ENCODE peak calls at places on chromosomes 5 and 9, in ten cellular contexts. One of them, this sample, is unnamed.

GRCh38 chr9:115002371-115003120 is 72.2 kb upstream of the TNFSF8 start:
- DNase-seq in cardiac fibroblast: no peak
- DNase-seq in effector memory CD8-positive, alpha-beta T cell: no peak
- DNase-seq in cardiac muscle cell: peak
- DNase-seq in NCI-H1092 treated with DMSO at 0.1 percent for 48 hours: no peak
- DNase-seq in NCI-H748 treated with DMSO at 0.1 percent for 48 hours: no peak
- DNase-seq in NCI-H1105 treated with DMSO at 0.1 percent for 48 hours: peak
- DNase-seq in neural progenitor cell: no peak
- DNase-seq in sigmoid colon: no peak
- DNase-seq in NCI-H2081: no peak
- DNase-seq in this sample: no peak

GRCh38 chr5:179801304-179802206 is 5.1 kb downstream of the MGAT4B start:
- DNase-seq in NCI-H748 treated with DMSO at 0.1 percent for 48 hours: no peak
- DNase-seq in NCI-H1105 treated with DMSO at 0.1 percent for 48 hours: no peak
- DNase-seq in neural progenitor cell: peak
- DNase-seq in cardiac muscle cell: peak
- DNase-seq in NCI-H2081: no peak
- DNase-seq in NCI-H1092 treated with DMSO at 0.1 percent for 48 hours: no peak
- DNase-seq in cardiac fibroblast: peak
- DNase-seq in effector memory CD8-positive, alpha-beta T cell: peak
- DNase-seq in sigmoid colon: peak
- DNase-seq in this sample: peak

GRCh38 chr9:88387733-88388202 is 476 bp upstream of the SPIN1 start:
- DNase-seq in NCI-H2081: no peak
- DNase-seq in cardiac fibroblast: peak
- DNase-seq in neural progenitor cell: no peak
- DNase-seq in NCI-H748 treated with DMSO at 0.1 percent for 48 hours: peak
- DNase-seq in effector memory CD8-positive, alpha-beta T cell: peak
- DNase-seq in NCI-H1092 treated with DMSO at 0.1 percent for 48 hours: peak
- DNase-seq in sigmoid colon: peak
- DNase-seq in NCI-H1105 treated with DMSO at 0.1 percent for 48 hours: no peak
- DNase-seq in cardiac muscle cell: peak
- DNase-seq in this sample: peak

GRCh38 chr9:134049772-134050588 is 17.8 kb downstream of the BRD3 start:
- DNase-seq in NCI-H748 treated with DMSO at 0.1 percent for 48 hours: no peak
- DNase-seq in NCI-H1105 treated with DMSO at 0.1 percent for 48 hours: no peak
- DNase-seq in cardiac fibroblast: no peak
- DNase-seq in effector memory CD8-positive, alpha-beta T cell: no peak
- DNase-seq in sigmoid colon: no peak
- DNase-seq in NCI-H2081: no peak
- DNase-seq in neural progenitor cell: no peak
- DNase-seq in cardiac muscle cell: no peak
- DNase-seq in NCI-H1092 treated with DMSO at 0.1 percent for 48 hours: no peak
- DNase-seq in this sample: no peak

GRCh38 chr9:84140535-84141101 is 160.0 kb downstream of the RMI1 start:
- DNase-seq in sigmoid colon: no peak
- DNase-seq in cardiac fibroblast: no peak
- DNase-seq in effector memory CD8-positive, alpha-beta T cell: no peak
- DNase-seq in cardiac muscle cell: peak
- DNase-seq in NCI-H2081: peak
- DNase-seq in neural progenitor cell: peak
- DNase-seq in NCI-H1092 treated with DMSO at 0.1 percent for 48 hours: peak
- DNase-seq in NCI-H748 treated with DMSO at 0.1 percent for 48 hours: peak
- DNase-seq in NCI-H1105 treated with DMSO at 0.1 percent for 48 hours: peak
- DNase-seq in this sample: no peak

GRCh38 chr9:133132174-133132573 is 11.1 kb upstream of the RALGDS start:
- DNase-seq in NCI-H2081: no peak
- DNase-seq in sigmoid colon: no peak
- DNase-seq in cardiac fibroblast: no peak
- DNase-seq in NCI-H1105 treated with DMSO at 0.1 percent for 48 hours: no peak
- DNase-seq in NCI-H748 treated with DMSO at 0.1 percent for 48 hours: no peak
- DNase-seq in effector memory CD8-positive, alpha-beta T cell: no peak
- DNase-seq in neural progenitor cell: no peak
- DNase-seq in cardiac muscle cell: no peak
- DNase-seq in NCI-H1092 treated with DMSO at 0.1 percent for 48 hours: peak
- DNase-seq in this sample: no peak

GRCh38 chr9:105447386-105447813 is 434 bp upstream of the FSD1L start:
- DNase-seq in cardiac muscle cell: no peak
- DNase-seq in effector memory CD8-positive, alpha-beta T cell: no peak
- DNase-seq in NCI-H2081: no peak
- DNase-seq in neural progenitor cell: no peak
- DNase-seq in sigmoid colon: no peak
- DNase-seq in NCI-H1092 treated with DMSO at 0.1 percent for 48 hours: no peak
- DNase-seq in NCI-H1105 treated with DMSO at 0.1 percent for 48 hours: no peak
- DNase-seq in NCI-H748 treated with DMSO at 0.1 percent for 48 hours: no peak
- DNase-seq in cardiac fibroblast: no peak
- DNase-seq in this sample: no peak

GRCh38 chr9:37004424-37004935 is 29.6 kb downstream of the PAX5 start:
- DNase-seq in sigmoid colon: no peak
- DNase-seq in NCI-H748 treated with DMSO at 0.1 percent for 48 hours: no peak
- DNase-seq in NCI-H2081: no peak
- DNase-seq in cardiac fibroblast: no peak
- DNase-seq in cardiac muscle cell: no peak
- DNase-seq in neural progenitor cell: no peak
- DNase-seq in NCI-H1105 treated with DMSO at 0.1 percent for 48 hours: no peak
- DNase-seq in NCI-H1092 treated with DMSO at 0.1 percent for 48 hours: no peak
- DNase-seq in effector memory CD8-positive, alpha-beta T cell: no peak
- DNase-seq in this sample: no peak

GRCh38 chr9:93665566-93666278 is 89.3 kb downstream of the PHF2 start:
- DNase-seq in NCI-H1092 treated with DMSO at 0.1 percent for 48 hours: no peak
- DNase-seq in cardiac fibroblast: no peak
- DNase-seq in NCI-H1105 treated with DMSO at 0.1 percent for 48 hours: no peak
- DNase-seq in neural progenitor cell: no peak
- DNase-seq in NCI-H2081: no peak
- DNase-seq in cardiac muscle cell: no peak
- DNase-seq in effector memory CD8-positive, alpha-beta T cell: no peak
- DNase-seq in sigmoid colon: peak
- DNase-seq in NCI-H748 treated with DMSO at 0.1 percent for 48 hours: no peak
- DNase-seq in this sample: no peak

GRCh38 chr9:96505316-96505991 is 55.5 kb downstream of the HABP4 start:
- DNase-seq in NCI-H748 treated with DMSO at 0.1 percent for 48 hours: no peak
- DNase-seq in NCI-H2081: no peak
- DNase-seq in NCI-H1092 treated with DMSO at 0.1 percent for 48 hours: no peak
- DNase-seq in neural progenitor cell: no peak
- DNase-seq in cardiac fibroblast: no peak
- DNase-seq in sigmoid colon: no peak
- DNase-seq in NCI-H1105 treated with DMSO at 0.1 percent for 48 hours: no peak
- DNase-seq in cardiac muscle cell: no peak
- DNase-seq in effector memory CD8-positive, alpha-beta T cell: no peak
- DNase-seq in this sample: no peak

GRCh38 chr5:32587067-32587551 is 1.8 kb downstream of the SUB1 start:
- DNase-seq in NCI-H1105 treated with DMSO at 0.1 percent for 48 hours: no peak
- DNase-seq in effector memory CD8-positive, alpha-beta T cell: no peak
- DNase-seq in neural progenitor cell: no peak
- DNase-seq in NCI-H2081: no peak
- DNase-seq in cardiac muscle cell: no peak
- DNase-seq in NCI-H1092 treated with DMSO at 0.1 percent for 48 hours: no peak
- DNase-seq in sigmoid colon: no peak
- DNase-seq in NCI-H748 treated with DMSO at 0.1 percent for 48 hours: no peak
- DNase-seq in cardiac fibroblast: no peak
- DNase-seq in this sample: no peak

GRCh38 chr5:142551242-142552067 is 134.4 kb downstream of the FGF1 start:
- DNase-seq in NCI-H748 treated with DMSO at 0.1 percent for 48 hours: peak
- DNase-seq in NCI-H1105 treated with DMSO at 0.1 percent for 48 hours: no peak
- DNase-seq in NCI-H1092 treated with DMSO at 0.1 percent for 48 hours: no peak
- DNase-seq in cardiac fibroblast: peak
- DNase-seq in effector memory CD8-positive, alpha-beta T cell: no peak
- DNase-seq in NCI-H2081: peak
- DNase-seq in sigmoid colon: peak
- DNase-seq in cardiac muscle cell: peak
- DNase-seq in neural progenitor cell: peak
- DNase-seq in this sample: no peak

GRCh38 chr5:126723643-126724042 is 53.3 kb upstream of the LMNB1 start:
- DNase-seq in neural progenitor cell: no peak
- DNase-seq in cardiac fibroblast: peak
- DNase-seq in cardiac muscle cell: no peak
- DNase-seq in NCI-H1105 treated with DMSO at 0.1 percent for 48 hours: no peak
- DNase-seq in sigmoid colon: no peak
- DNase-seq in effector memory CD8-positive, alpha-beta T cell: no peak
- DNase-seq in NCI-H1092 treated with DMSO at 0.1 percent for 48 hours: no peak
- DNase-seq in NCI-H748 treated with DMSO at 0.1 percent for 48 hours: no peak
- DNase-seq in NCI-H2081: no peak
- DNase-seq in this sample: no peak

GRCh38 chr9:131237311-131237710 is 39.0 kb downstream of the FAM78A start:
- DNase-seq in cardiac muscle cell: no peak
- DNase-seq in sigmoid colon: peak
- DNase-seq in NCI-H1105 treated with DMSO at 0.1 percent for 48 hours: no peak
- DNase-seq in NCI-H2081: no peak
- DNase-seq in cardiac fibroblast: no peak
- DNase-seq in neural progenitor cell: no peak
- DNase-seq in effector memory CD8-positive, alpha-beta T cell: no peak
- DNase-seq in NCI-H1092 treated with DMSO at 0.1 percent for 48 hours: no peak
- DNase-seq in NCI-H748 treated with DMSO at 0.1 percent for 48 hours: no peak
- DNase-seq in this sample: no peak

GRCh38 chr9:71223953-71224538 is 102.6 kb upstream of the TRPM3 start:
- DNase-seq in NCI-H1105 treated with DMSO at 0.1 percent for 48 hours: no peak
- DNase-seq in NCI-H2081: no peak
- DNase-seq in sigmoid colon: no peak
- DNase-seq in NCI-H748 treated with DMSO at 0.1 percent for 48 hours: no peak
- DNase-seq in neural progenitor cell: peak
- DNase-seq in cardiac muscle cell: no peak
- DNase-seq in cardiac fibroblast: no peak
- DNase-seq in effector memory CD8-positive, alpha-beta T cell: no peak
- DNase-seq in NCI-H1092 treated with DMSO at 0.1 percent for 48 hours: no peak
- DNase-seq in this sample: no peak

GRCh38 chr5:143931986-143932385 is 120.0 kb downstream of the HMHB1 start:
- DNase-seq in effector memory CD8-positive, alpha-beta T cell: no peak
- DNase-seq in sigmoid colon: no peak
- DNase-seq in cardiac muscle cell: no peak
- DNase-seq in cardiac fibroblast: no peak
- DNase-seq in neural progenitor cell: no peak
- DNase-seq in NCI-H2081: no peak
- DNase-seq in NCI-H1092 treated with DMSO at 0.1 percent for 48 hours: no peak
- DNase-seq in NCI-H748 treated with DMSO at 0.1 percent for 48 hours: no peak
- DNase-seq in NCI-H1105 treated with DMSO at 0.1 percent for 48 hours: no peak
- DNase-seq in this sample: no peak

This sample was measured in HuH-7.5.